ENCODE peak calls at places on chromosome 18, in four cellular contexts. Y is RPMI8226; L is activated CD4-positive, alpha-beta T cell treated with anti-CD3 and anti-CD28 coated beads, Interleukin-2, amount 50 U/mL, for 1 hour; C is left lobe of liver. K is an unnamed sample.

GRCh38 chr18:79439201-79440023 is 43.7 kb downstream of the NFATC1 start:
- DNase-seq in C (no peak), Y (no peak), L (peak), K (no peak)

GRCh38 chr18:11808001-11808855 is 43.0 kb upstream of the CHMP1B start:
- DNase-seq in L (no peak), Y (no peak), C (no peak), K (peak)

GRCh38 chr18:58362829-58363231 is 266.1 kb downstream of the ALPK2 start:
- DNase-seq in L (no peak), C (no peak), Y (no peak), K (no peak)

GRCh38 chr18:45775241-45775676 is 50.2 kb upstream of the SIGLEC15 start:
- DNase-seq in Y (peak), L (peak), C (peak), K (peak)

GRCh38 chr18:68233043-68233442 is 481.9 kb downstream of the TMX3 start:
- DNase-seq in L (no peak), Y (no peak), C (no peak), K (no peak)

GRCh38 chr18:57921708-57922107 is 118.6 kb upstream of the ATP8B1 start:
- DNase-seq in C (no peak), L (no peak), Y (peak), K (no peak)

GRCh38 chr18:44096016-44096415 is 584.7 kb upstream of the SETBP1 start:
- DNase-seq in C (no peak), Y (no peak), L (no peak), K (no peak)

GRCh38 chr18:32158108-32158624 is 31.7 kb upstream of the MEP1B start:
- DNase-seq in Y (peak), L (peak), C (peak), K (peak)

GRCh38 chr18:46642561-46642960 is 14.5 kb downstream of the LOXHD1 start:
- DNase-seq in C (no peak), L (no peak), Y (no peak), K (no peak)

GRCh38 chr18:49459404-49460171 is 857 bp downstream of the DYM start:
- DNase-seq in L (peak), C (no peak), Y (peak), K (peak)

GRCh38 chr18:39523281-39523680 is 1957.7 kb upstream of the CELF4 start:
- DNase-seq in C (no peak), L (no peak), Y (no peak), K (peak)

GRCh38 chr18:48728204-48728833 is 189.5 kb downstream of the CTIF start:
- DNase-seq in L (no peak), C (no peak), Y (no peak), K (no peak)

GRCh38 chr18:51801515-51801914 is 538.5 kb upstream of the DCC start:
- DNase-seq in C (no peak), L (no peak), Y (no peak), K (no peak)

GRCh38 chr18:3625717-3626091 is 175.7 kb downstream of the TGIF1 start:
- DNase-seq in L (no peak), C (no peak), Y (no peak), K (peak)

GRCh38 chr18:48915621-48916425 is 34.9 kb downstream of the SMAD7 start:
- DNase-seq in L (no peak), Y (no peak), C (no peak), K (no peak)

GRCh38 chr18:33839452-33840225 is 261.6 kb downstream of the ASXL3 start:
- DNase-seq in L (no peak), Y (peak), C (peak), K (peak)

GRCh38 chr18:56575819-56576663 is 62.4 kb downstream of the TXNL1 start:
- DNase-seq in L (no peak), Y (peak), C (no peak), K (peak)

GRCh38 chr18:12032786-12033642 is 51.7 kb downstream of the IMPA2 start:
- DNase-seq in C (no peak), L (no peak), Y (no peak), K (no peak)

GRCh38 chr18:48732767-48733424 is 194.1 kb downstream of the CTIF start:
- DNase-seq in Y (no peak), C (no peak), L (no peak), K (no peak)

GRCh38 chr18:47944972-47945843 is 14.7 kb upstream of the SMAD2 start:
- DNase-seq in Y (no peak), L (no peak), C (no peak), K (peak)

GRCh38 chr18:63848159-63848558 is 39.3 kb upstream of the SERPINB2 start:
- DNase-seq in Y (peak), C (no peak), L (no peak), K (peak)

GRCh38 chr18:13943338-13943737 is 28.0 kb upstream of the MC2R start:
- DNase-seq in C (no peak), Y (no peak), L (no peak), K (no peak)

K was measured in kidney glomerular epithelial cell.